ENCODE peak calls at places on chromosomes 1 and 21, in five cellular contexts. K is OCI-LY7, W is lower lobe of right lung, O is upper lobe of right lung, V is transverse colon. X is an unnamed sample.

GRCh38 chr1:53375440-53375839 is 47.6 kb upstream of the LRP8 start:
- DNase-seq in K (no peak), V (no peak), O (peak; percentile 60), W (no peak), X (no peak)

GRCh38 chr1:34829250-34829649 is 30.3 kb downstream of the SMIM12 start:
- DNase-seq in W (no peak), O (no peak), K (no peak), V (no peak), X (no peak)

GRCh38 chr1:38098101-38098847 is 51.7 kb upstream of the POU3F1 start:
- DNase-seq in O (no peak), V (no peak), K (no peak), W (no peak), X (no peak)

GRCh38 chr1:157894613-157895012 is 53.0 kb upstream of the CD5L start:
- DNase-seq in K (no peak), O (no peak), V (no peak), W (no peak), X (no peak)

GRCh38 chr1:62849031-62849430 is 65.1 kb downstream of the ATG4C start:
- DNase-seq in O (no peak), K (peak; percentile 4), V (no peak), W (no peak), X (no peak)

GRCh38 chr1:89804646-89805237 is 16.1 kb upstream of the LRRC8D start:
- DNase-seq in V (peak; percentile 91), W (peak; percentile 82), O (peak; percentile 73), K (peak; percentile 88), X (peak; percentile 72)

GRCh38 chr1:108892356-108893140 is 15.8 kb downstream of the GPSM2 start:
- DNase-seq in V (no peak), K (no peak), O (no peak), W (no peak), X (no peak)

GRCh38 chr1:208951908-208952307 is 631.6 kb upstream of the CAMK1G start:
- DNase-seq in W (no peak), O (no peak), V (peak; percentile 15), K (no peak), X (no peak)

GRCh38 chr21:37225440-37225839 is 41.7 kb downstream of the VPS26C start:
- DNase-seq in O (no peak), V (no peak), W (no peak), K (no peak), X (no peak)

GRCh38 chr1:201606581-201606980 is 67.7 kb downstream of the NAV1 start:
- DNase-seq in O (no peak), K (no peak), W (no peak), V (no peak), X (no peak)

GRCh38 chr1:214044438-214045214 is 56.9 kb downstream of the PROX1 start:
- DNase-seq in V (no peak), W (no peak), O (no peak), K (no peak), X (no peak)

GRCh38 chr1:56099766-56100165 is 479.6 kb downstream of the PLPP3 start:
- DNase-seq in O (no peak), K (no peak), W (no peak), V (no peak), X (no peak)

GRCh38 chr1:41655632-41656031 is 171.1 kb upstream of the EDN2 start:
- DNase-seq in K (no peak), V (no peak), W (no peak), O (no peak), X (no peak)

GRCh38 chr1:204870165-204870912 is at the start of gene NFASC:
- DNase-seq in K (no peak), V (no peak), O (no peak), W (no peak), X (no peak)

GRCh38 chr21:25186278-25186677 is 421.0 kb downstream of the MRPL39 start:
- DNase-seq in V (no peak), O (no peak), K (no peak), W (no peak), X (no peak)

GRCh38 chr1:241713316-241713715 is 61.2 kb downstream of the WDR64 start:
- DNase-seq in V (no peak), K (no peak), O (no peak), W (no peak), X (no peak)

GRCh38 chr1:244801246-244801645 is 34.2 kb upstream of the COX20 start:
- DNase-seq in W (no peak), O (no peak), K (peak; percentile 90), V (peak; percentile 13), X (no peak)

GRCh38 chr1:43206721-43207228 is 34.6 kb downstream of the CFAP57 start:
- DNase-seq in V (no peak), O (peak; percentile 72), K (no peak), W (peak; percentile 67), X (peak; percentile 29)

GRCh38 chr1:172653015-172653709 is 5.7 kb upstream of the FASLG start:
- DNase-seq in V (no peak), W (no peak), K (no peak), O (no peak), X (no peak)

GRCh38 chr1:202858789-202859414 is 30.0 kb downstream of the RABIF start:
- DNase-seq in W (no peak), O (no peak), K (no peak), V (peak; percentile 13), X (peak; percentile 58)

GRCh38 chr1:14945132-14946010 is 208.2 kb upstream of the TMEM51 start:
- DNase-seq in K (no peak), V (peak; percentile 50), W (no peak), O (peak; percentile 76), X (peak; percentile 49)

GRCh38 chr1:17016317-17016661 is 4.6 kb upstream of the ATP13A2 start:
- DNase-seq in K (no peak), V (no peak), O (no peak), W (no peak), X (no peak)

GRCh38 chr1:91582431-91582921 is 81.8 kb downstream of the CDC7 start:
- DNase-seq in K (no peak), W (no peak), V (no peak), O (no peak), X (no peak)

GRCh38 chr1:201917362-201918033 is 28.8 kb downstream of the SHISA4 start:
- DNase-seq in K (no peak), W (no peak), O (no peak), V (no peak), X (no peak)

GRCh38 chr1:53274541-53275185 is 36.3 kb upstream of the MAGOH start:
- DNase-seq in O (no peak), K (no peak), W (no peak), V (no peak), X (no peak)

GRCh38 chr1:214377485-214377884 is 96.5 kb downstream of the SMYD2 start:
- DNase-seq in K (no peak), W (no peak), V (no peak), O (no peak), X (no peak)

GRCh38 chr1:226384717-226385116 is 23.2 kb downstream of the PARP1 start:
- DNase-seq in W (no peak), V (no peak), O (no peak), K (no peak), X (no peak)

GRCh38 chr1:6889875-6890480 is 104.7 kb downstream of the CAMTA1 start:
- DNase-seq in K (peak; percentile 66), W (peak; percentile 54), O (no peak), V (peak; percentile 72), X (no peak)

GRCh38 chr1:154350383-154350782 is 25.1 kb downstream of the ATP8B2 start:
- DNase-seq in W (no peak), O (no peak), V (peak; percentile 50), K (no peak), X (no peak)

GRCh38 chr1:154349121-154349520 is 23.8 kb downstream of the ATP8B2 start:
- DNase-seq in W (no peak), V (no peak), O (no peak), K (no peak), X (no peak)

GRCh38 chr1:154346276-154346914 is 21.1 kb downstream of the ATP8B2 start:
- DNase-seq in V (no peak), O (no peak), W (no peak), K (no peak), X (no peak)

GRCh38 chr1:154347961-154348360 is 22.6 kb downstream of the ATP8B2 start:
- DNase-seq in V (no peak), W (no peak), O (no peak), K (no peak), X (no peak)

GRCh38 chr1:154348429-154349076 is 23.2 kb downstream of the ATP8B2 start:
- DNase-seq in W (no peak), K (no peak), V (no peak), O (no peak), X (no peak)
- TF ChIP-seq CTCF in W (no peak), K (no peak), V (no peak), O (no peak), X (no peak)

DNA sequence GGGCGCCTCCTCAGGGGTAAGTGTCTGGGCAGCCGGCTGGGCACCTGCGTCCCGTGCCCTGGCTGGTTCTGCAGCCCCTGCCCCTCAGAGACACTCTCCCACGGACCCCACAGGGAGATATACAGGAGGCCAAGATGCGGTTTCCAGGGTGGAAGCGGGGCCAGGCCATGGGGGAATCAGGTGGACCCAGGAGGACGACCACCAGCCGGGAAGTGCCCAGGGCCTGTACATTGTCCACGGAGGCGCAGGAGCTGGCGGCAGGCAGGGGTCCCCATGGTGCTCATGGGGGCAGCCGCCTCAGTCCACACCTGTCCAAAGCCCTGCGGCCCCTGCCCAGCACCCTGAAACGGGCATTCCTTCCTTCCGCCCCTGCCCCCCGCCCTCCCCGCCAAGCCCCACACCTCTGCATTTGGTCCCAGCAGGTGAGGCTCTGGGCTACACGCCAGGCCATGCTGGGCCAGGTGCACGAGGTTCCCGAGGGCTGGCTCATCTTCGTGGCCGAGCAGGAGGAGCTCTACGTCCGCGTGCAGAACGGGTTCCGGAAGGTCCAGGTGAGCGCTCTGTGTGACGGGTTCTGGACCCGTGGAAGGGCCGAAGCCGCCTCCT is 36.7 kb downstream of the SLC19A1 start:
- DNase-seq in W (peak; percentile 52), O (peak; percentile 61), V (peak; percentile 27), K (no peak), X (peak; percentile 11)
- H3K27ac ChIP-seq in W (no peak overlapping the region), O (no peak overlapping the region), V (no peak overlapping the region), K (no peak overlapping the region), X (no peak overlapping the region)

GRCh38 chr21:44960141-44961092 is 20.6 kb downstream of the SLX9 start:
- DNase-seq in V (no peak), K (no peak), W (peak; percentile 39), O (no peak), X (peak; percentile 18)
- H3K4me1 ChIP-seq in V (peaks cover 9% of the 10 kb centered on the region), K (no peaks in the 10 kb centered on the region), W (peaks cover 43% of the 10 kb centered on the region), O (peaks cover 37% of the 10 kb centered on the region), X (peaks cover 93% of the 10 kb centered on the region)

GRCh38 chr1:81808760-81809159 is 8.0 kb downstream of the ADGRL2 start:
- DNase-seq in W (no peak), K (no peak), O (no peak), V (no peak), X (no peak)
- TF ChIP-seq CTCF in W (no peak), K (no peak), O (no peak), V (no peak), X (peak; percentile 35)

DNA sequence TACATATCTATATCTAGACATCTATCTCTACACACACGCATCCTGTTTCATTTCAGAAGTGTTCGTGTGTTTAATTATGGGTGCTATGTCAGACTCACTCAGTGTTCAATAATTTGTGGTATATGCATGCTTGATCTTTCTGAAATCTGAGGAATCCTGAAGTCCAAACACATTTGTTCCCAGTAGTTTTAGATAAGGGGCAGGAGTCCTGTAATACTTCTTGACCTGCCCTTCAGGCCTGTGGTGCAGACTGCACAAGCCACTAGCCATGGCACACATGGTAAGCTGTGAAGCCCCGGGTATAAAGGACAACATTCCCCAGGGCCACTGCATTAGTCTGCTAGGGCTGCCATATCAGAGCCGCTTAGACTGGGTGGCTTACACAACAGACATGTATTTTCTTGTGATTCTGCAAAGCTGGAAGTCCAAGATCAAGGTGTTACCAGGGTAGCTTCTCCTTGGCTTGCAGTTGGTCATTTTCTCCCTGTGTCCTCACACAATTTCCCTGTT is 267.2 kb downstream of the RHOU start:
- DNase-seq in W (no peak), V (no peak), O (no peak), K (no peak), X (no peak)
- H3K27ac ChIP-seq in W (no peak overlapping the region), V (no peak overlapping the region), O (no peak overlapping the region), K (no peak overlapping the region), X (no peak overlapping the region)